ENCODE peak calls at places on chromosomes 12 and 14, in five cellular contexts. G is iPS DF 6.9, I is ovary, C is WERI-Rb-1, N is lower lobe of right lung. O is an unnamed sample. For H3K27me3, the result is how much of the 10 kb centered on the place peaks cover.

GRCh38 chr12:4109826-4110225 is 163.7 kb upstream of the CCND2 start:
- DNase-seq in G (no peak), I (no peak), C (no peak), N (no peak), O (no peak)

GRCh38 chr12:132761032-132761910 is at the start of gene ANKLE2:
- DNase-seq in G (no peak), C (peak), N (peak), I (peak), O (peak)

GRCh38 chr12:93177208-93178153 is 200.2 kb upstream of the NUDT4 start:
- DNase-seq in N (no peak), G (no peak), C (no peak), I (no peak), O (peak)

GRCh38 chr12:18752947-18753346 is 15.0 kb downstream of the CAPZA3 start:
- DNase-seq in I (no peak), G (no peak), N (no peak), C (no peak), O (no peak)

GRCh38 chr14:101504096-101504948 is 57.0 kb upstream of the DIO3 start:
- DNase-seq in I (peak), C (peak), N (peak), G (no peak), O (no peak)

GRCh38 chr12:85626031-85626781 is 210.0 kb downstream of the RASSF9 start:
- DNase-seq in G (no peak), N (no peak), I (no peak), C (no peak), O (no peak)

GRCh38 chr14:74018029-74018703 is 922 bp downstream of the ENTPD5 start:
- DNase-seq in I (no peak), G (no peak), N (no peak), C (no peak), O (no peak)

GRCh38 chr14:83255727-83256090 is 1722.1 kb upstream of the SEL1L start:
- DNase-seq in I (no peak), G (no peak), N (no peak), C (no peak), O (no peak)

GRCh38 chr14:51139221-51139681 is 44.3 kb upstream of the TRIM9 start:
- DNase-seq in I (no peak), N (no peak), G (no peak), C (peak), O (no peak)

GRCh38 chr14:70189678-70190077 is 927 bp upstream of the SLC8A3 start:
- DNase-seq in C (no peak), I (no peak), N (no peak), G (no peak), O (no peak)

GRCh38 chr14:70190156-70190555 is 1.4 kb upstream of the SLC8A3 start:
- DNase-seq in G (no peak), C (no peak), I (no peak), N (no peak), O (no peak)

GRCh38 chr14:70188608-70189540 is at the start of gene SLC8A3:
- DNase-seq in N (no peak), I (no peak), G (no peak), C (peak), O (peak)

GRCh38 chr14:70186826-70187483 is 1.8 kb downstream of the SLC8A3 start:
- DNase-seq in N (no peak), I (no peak), G (no peak), C (peak), O (no peak)

GRCh38 chr14:70188292-70188607 is 501 bp downstream of the SLC8A3 start:
- DNase-seq in N (no peak), C (no peak), I (no peak), G (no peak), O (peak)
- H3K4me3 ChIP-seq in N (peak), C (peak), I (no peak), G (peak), O (peak)

GRCh38 chr14:36524874-36525745 is 5.1 kb upstream of the NKX2-1 start:
- DNase-seq in I (no peak), G (no peak), N (peak), C (no peak), O (peak)
- H3K27me3 ChIP-seq in I (under half), G (half or more), N (half or more), C (half or more), O (under half)

DNA sequence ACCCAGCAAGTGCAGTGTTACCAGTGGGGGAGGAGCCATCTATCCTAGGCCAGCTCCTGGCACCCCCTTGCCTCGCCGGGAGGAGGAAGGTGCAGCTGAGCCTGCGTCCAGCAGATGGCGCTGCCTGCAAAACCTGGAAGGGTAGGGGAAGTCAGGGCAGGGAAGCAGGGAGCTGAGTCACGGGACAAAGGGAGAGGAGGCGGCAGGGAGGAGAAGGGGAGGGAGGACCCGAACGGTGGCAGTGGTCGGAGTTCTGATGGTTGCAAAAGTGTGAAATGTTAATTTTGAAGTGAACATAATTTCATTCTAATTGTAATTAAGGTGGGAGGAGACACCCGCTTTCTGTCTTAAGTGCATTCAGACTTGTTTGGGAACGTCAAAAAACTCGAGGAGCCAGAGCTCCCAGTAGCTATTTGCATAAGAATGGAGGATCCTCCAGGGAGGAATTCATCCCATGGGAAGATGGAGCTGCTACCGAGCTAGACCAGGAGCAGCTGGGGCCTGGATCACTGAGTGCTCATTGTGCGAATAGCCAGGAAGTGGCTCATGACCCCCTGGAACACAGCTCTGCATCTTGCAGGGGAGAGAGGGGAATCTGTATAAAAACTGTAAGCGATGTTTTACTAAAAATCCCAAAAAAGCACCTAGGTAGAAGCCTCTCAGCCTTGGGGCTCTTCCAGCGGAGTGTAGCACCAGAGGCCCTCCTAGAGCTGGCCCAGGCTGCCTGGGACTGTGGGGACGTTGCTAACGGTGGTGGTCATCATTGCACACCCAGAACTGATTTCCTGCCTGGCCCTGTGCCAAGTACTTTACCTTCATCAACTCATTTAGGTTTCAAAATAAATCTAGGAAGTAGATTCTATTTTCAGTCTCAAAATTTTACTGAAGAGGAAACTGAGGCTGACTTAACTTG is 59.5 kb downstream of the EMP1 start:
- DNase-seq in C (peak), I (peak), N (peak), G (peak), O (peak)
- H3K4me3 ChIP-seq in C (peak), I (peak), N (peak), G (no peak), O (peak)

DNA sequence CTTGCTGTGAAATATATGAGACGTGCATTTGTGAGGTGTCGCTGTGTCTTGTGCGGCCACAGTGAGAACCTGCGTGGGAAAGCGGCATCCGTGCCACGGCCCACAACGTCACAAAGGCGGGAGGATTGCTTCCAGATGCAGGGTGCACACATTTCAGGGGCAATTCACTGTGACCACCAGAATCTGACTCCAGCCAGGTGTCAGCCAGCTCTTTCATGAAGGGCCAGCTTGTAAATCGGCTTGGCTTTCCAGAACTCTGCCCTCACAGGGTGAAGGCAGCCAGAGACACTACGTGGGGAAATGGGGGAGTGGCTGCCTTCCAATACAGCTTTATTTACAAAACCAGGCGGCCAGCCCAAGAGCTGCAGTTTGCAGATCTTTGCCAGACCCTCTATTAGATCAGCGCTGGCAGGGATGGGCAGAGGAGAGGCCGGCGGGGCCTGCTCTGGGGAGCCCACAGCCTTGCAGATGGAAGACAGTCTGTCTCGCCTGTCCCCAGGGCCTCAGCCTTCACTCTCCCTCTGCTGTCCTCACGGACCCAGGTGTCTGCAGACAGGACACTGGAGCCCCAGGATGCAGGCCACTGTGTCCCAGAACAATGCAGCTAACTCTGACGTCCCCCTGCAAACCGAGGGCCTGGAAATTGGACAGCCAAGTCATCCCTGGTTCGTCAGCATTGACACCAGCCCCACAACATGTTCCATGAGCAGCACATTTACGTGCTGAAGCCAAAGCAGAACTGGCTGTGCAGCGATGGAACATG is 53.5 kb downstream of the ADGRD1 start:
- DNase-seq in I (no peak), C (no peak), N (peak), G (no peak), O (peak)
- H3K27me3 ChIP-seq in I (under half), C (under half), N (under half), G (under half), O (under half)

DNA sequence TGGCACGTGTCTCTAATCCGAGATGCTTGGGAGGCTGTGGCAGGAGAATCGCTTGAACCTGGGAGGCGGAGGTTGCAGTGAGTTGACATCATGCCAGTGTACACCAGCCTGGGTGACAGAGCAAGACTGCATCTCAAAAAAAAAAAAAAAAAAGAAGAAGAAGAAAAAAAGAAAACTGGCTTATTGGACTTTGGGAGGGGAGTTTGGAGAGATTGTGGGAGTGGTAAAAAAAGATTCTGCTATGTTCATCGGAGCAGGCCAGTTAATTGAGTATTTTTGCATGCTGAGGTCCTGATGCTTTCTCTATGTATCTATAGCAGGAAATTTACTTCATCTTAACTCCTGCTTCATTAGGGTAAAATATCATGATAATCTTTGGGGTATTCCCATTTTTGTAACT is 11.6 kb downstream of the CNOT2 start:
- DNase-seq in N (no peak), I (no peak), G (no peak), C (no peak), O (no peak)
- H3K4me3 ChIP-seq in N (no peak), I (no peak), G (no peak), C (no peak), O (no peak)

GRCh38 chr12:6868211-6869048 is 1.1 kb downstream of the TPI1 start:
- DNase-seq in I (no peak), C (no peak), N (no peak), G (no peak), O (no peak)

GRCh38 chr12:6866920-6867406 is 368 bp upstream of the TPI1 start:
- DNase-seq in G (no peak), C (no peak), N (peak), I (no peak), O (peak)

GRCh38 chr12:6867407-6868210 is at the start of gene TPI1:
- DNase-seq in C (peak), N (peak), G (no peak), I (peak), O (peak)

GRCh38 chr12:6871052-6871957 is 1.8 kb downstream of the SPSB2 start:
- DNase-seq in I (no peak), G (no peak), C (peak), N (no peak), O (peak)

DNA sequence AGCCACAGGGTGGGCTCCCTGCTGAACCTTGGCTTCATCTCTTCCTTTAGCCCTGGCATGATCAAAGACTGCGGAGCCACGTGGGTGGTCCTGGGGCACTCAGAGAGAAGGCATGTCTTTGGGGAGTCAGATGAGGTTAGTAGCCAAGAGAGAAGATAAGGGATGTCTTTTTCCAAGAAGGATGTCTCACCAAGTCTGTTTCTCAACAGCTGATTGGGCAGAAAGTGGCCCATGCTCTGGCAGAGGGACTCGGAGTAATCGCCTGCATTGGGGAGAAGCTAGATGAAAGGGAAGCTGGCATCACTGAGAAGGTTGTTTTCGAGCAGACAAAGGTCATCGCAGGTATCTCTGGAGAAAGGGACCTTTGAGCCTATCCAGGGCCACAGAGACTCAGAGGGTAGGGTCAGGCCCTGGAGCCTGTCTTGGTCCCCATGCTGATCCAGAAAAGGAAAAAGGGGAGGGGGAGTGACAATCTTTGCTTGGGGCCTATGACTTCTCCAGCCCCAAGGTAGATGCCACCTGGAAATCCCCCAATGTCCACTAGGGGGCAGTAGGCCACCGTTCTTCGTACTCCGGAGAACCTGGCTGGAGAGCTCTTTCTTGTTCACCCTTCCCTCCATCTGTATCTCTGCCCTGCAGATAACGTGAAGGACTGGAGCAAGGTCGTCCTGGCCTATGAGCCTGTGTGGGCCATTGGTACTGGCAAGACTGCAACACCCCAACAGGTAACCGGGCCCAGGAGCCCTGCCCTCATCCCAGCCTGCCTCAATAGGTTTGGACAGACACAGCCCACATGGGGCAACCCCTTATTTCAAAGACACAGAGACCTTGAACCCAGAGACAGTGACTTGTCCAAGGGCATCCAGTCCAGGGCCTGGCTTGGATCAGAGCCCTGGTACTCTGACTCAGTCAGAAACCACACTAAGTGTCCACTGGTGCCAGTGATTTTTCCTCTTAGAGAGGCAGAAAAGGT is 2.0 kb downstream of the TPI1 start:
- DNase-seq in C (peak), N (peak), I (peak), G (no peak), O (peak)
- H3K27me3 ChIP-seq in C (under half), N (under half), I (under half), G (under half), O (under half)

GRCh38 chr12:108861878-108862587 is 4.7 kb upstream of the SSH1 start:
- DNase-seq in I (no peak), C (no peak), N (peak), G (no peak), O (no peak)
- H3K4me3 ChIP-seq in I (no peak), C (no peak), N (no peak), G (no peak), O (no peak)

GRCh38 chr12:53977596-53978464 is 3.1 kb upstream of the HOTAIR start:
- DNase-seq in I (no peak), N (no peak), G (no peak), C (peak), O (no peak)
- H3K27me3 ChIP-seq in I (under half), N (half or more), G (half or more), C (under half), O (under half)

DNA sequence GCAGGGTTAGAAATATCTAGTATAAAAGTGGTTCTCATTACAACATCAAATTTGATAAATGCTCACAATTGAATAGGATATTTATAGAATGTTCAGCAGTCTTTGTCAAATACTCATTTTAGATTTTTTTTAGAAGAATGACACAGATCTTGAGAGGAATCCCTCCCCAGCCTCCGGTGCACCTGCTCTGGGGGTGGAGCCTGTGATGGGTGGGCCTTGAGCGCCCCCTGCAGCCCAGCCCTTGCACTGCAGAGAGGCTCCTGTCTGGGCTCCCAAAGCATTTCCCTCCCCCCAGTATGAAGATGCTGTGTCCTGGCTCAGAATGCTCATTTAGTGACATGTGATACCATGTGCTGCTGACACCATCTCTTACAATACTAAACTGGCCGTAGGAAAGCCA is 792.3 kb downstream of the TMEM121 start:
- DNase-seq in I (no peak), G (no peak), C (no peak), N (no peak), O (no peak)
- H3K4me3 ChIP-seq in I (no peak), G (no peak), C (no peak), N (no peak), O (no peak)

GRCh38 chr14:61381589-61381988 is 60.2 kb downstream of the PRKCH start:
- DNase-seq in N (peak), G (no peak), C (no peak), I (no peak), O (no peak)

GRCh38 chr14:61385002-61385685 is 63.8 kb downstream of the PRKCH start:
- DNase-seq in N (no peak), C (no peak), G (no peak), I (no peak), O (no peak)

GRCh38 chr14:61379639-61380184 is 58.3 kb downstream of the PRKCH start:
- DNase-seq in I (no peak), N (no peak), C (no peak), G (no peak), O (no peak)

GRCh38 chr14:61380984-61381383 is 59.6 kb downstream of the PRKCH start:
- DNase-seq in G (no peak), N (no peak), C (no peak), I (no peak), O (no peak)

GRCh38 chr14:61382842-61383241 is 61.5 kb downstream of the PRKCH start:
- DNase-seq in G (no peak), I (no peak), C (no peak), N (no peak), O (no peak)
- H3K27me3 ChIP-seq in G (under half), I (under half), C (under half), N (under half), O (under half)

O was measured in MG63.